ENCODE peak calls at places on chromosomes 6 and 20, in five cellular contexts. J is kidney, E is tibial nerve, Y is endothelial cell, M is GM10248. U is an unnamed sample.

GRCh38 chr20:59518881-59519706 is 85.2 kb upstream of the PHACTR3 start:
- DNase-seq in J (no peak), E (no peak), Y (peak), M (peak), U (peak)

GRCh38 chr6:159203304-159204005 is 34.3 kb downstream of the FNDC1 start:
- DNase-seq in J (no peak), E (peak), Y (no peak), M (no peak), U (no peak)

GRCh38 chr6:26187981-26188635 is 100.9 kb downstream of the HFE start:
- DNase-seq in J (peak), E (no peak), Y (no peak), M (no peak), U (no peak)

GRCh38 chr6:166296035-166296883 is 11.9 kb downstream of the PRR18 start:
- DNase-seq in J (no peak), E (no peak), Y (no peak), M (no peak), U (no peak)

GRCh38 chr6:130282234-130282995 is 59.7 kb upstream of the SAMD3 start:
- DNase-seq in J (no peak), E (no peak), Y (no peak), M (peak), U (no peak)

GRCh38 chr20:57422254-57422653 is 31.1 kb downstream of the RBM38 start:
- DNase-seq in J (no peak), E (no peak), Y (no peak), M (no peak), U (no peak)

GRCh38 chr6:76026101-76026500 is 46.4 kb downstream of the IMPG1 start:
- DNase-seq in J (no peak), E (no peak), Y (peak), M (no peak), U (no peak)

GRCh38 chr20:29326376-29327070 is 1930.9 kb upstream of the DEFB115 start:
- DNase-seq in J (peak), E (no peak), Y (no peak), M (peak), U (no peak)

GRCh38 chr6:154951400-154952200 is 43.5 kb upstream of the TIAM2 start:
- DNase-seq in J (no peak), E (no peak), Y (no peak), M (peak), U (no peak)

GRCh38 chr6:53353624-53354023 is 4.9 kb upstream of the ELOVL5 start:
- DNase-seq in J (no peak), E (no peak), Y (no peak), M (no peak), U (no peak)

GRCh38 chr6:137919512-137919823 is 52.4 kb downstream of the TNFAIP3 start:
- DNase-seq in J (no peak), E (no peak), Y (no peak), M (no peak), U (no peak)

GRCh38 chr6:84685983-84686584 is 78.3 kb downstream of the TBX18 start:
- DNase-seq in J (no peak), E (no peak), Y (no peak), M (peak), U (no peak)

GRCh38 chr6:56507517-56507916 is 135.2 kb downstream of the DST start:
- DNase-seq in J (no peak), E (no peak), Y (no peak), M (no peak), U (no peak)

GRCh38 chr6:117829594-117830319 is 77.3 kb upstream of the SLC35F1 start:
- DNase-seq in J (no peak), E (no peak), Y (peak), M (peak), U (no peak)
- TF ChIP-seq CTCF in J (peak), E (no peak), Y (peak), M (peak), U (no peak)

DNA sequence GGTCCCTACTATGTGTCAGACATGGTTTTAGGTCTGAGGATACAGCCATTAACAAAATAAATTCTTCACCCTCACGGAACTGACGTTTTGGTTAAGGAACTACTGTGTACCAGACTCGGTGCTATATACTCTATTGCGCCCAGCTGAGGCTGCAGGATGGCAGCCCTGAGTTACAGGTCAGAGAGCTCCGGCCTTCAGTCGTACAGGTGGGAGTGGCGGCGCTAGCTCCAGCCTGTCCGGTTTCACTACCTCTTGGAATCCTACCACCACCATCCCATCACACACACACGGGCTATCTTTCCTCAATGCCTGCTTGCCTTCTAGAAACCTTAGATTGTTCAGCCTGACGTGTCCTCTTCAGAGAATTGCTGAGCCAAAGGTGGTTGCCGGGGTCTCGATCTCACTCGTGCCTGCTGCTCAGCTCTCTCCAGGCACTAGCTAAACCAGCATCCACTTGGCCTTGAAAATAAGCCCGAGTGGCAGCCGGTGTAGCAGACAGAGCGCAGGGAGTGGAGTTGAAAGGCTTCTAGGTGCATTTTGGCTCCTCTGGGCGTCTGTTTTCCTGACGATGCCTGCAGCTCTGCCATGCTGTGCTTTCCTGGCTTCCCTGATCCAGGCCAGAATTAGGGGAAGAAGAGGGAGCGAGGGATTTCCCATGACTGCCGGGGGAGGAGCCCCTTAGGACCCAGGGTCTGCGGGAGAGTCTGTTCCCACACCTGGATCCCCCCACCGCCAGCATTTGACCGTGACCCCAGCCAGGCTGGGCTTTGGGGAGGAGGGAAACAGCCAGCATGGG is 1.1 kb upstream of the TCF15 start:
- DNase-seq in J (no peak), E (no peak), Y (no peak), M (no peak), U (no peak)
- TF ChIP-seq CTCF in J (no peak), E (no peak), Y (no peak), M (no peak), U (no peak)

GRCh38 chr6:126033696-126034095 is 47.4 kb downstream of the TRMT11 start:
- DNase-seq in J (no peak), E (peak), Y (peak), M (peak), U (no peak)
- TF ChIP-seq CTCF in J (peak), E (peak), Y (peak), M (peak), U (peak)

GRCh38 chr20:63280929-63281545 is 8.4 kb downstream of the ARFGAP1 start:
- DNase-seq in J (no peak), E (no peak), Y (no peak), M (no peak), U (no peak)
- TF ChIP-seq CTCF in J (no peak), E (no peak), Y (no peak), M (no peak), U (no peak)

GRCh38 chr6:151762817-151763216 is 44.7 kb upstream of the ESR1 start:
- DNase-seq in J (no peak), E (no peak), Y (no peak), M (no peak), U (no peak)

GRCh38 chr6:151760486-151760885 is 47.0 kb upstream of the ESR1 start:
- DNase-seq in J (no peak), E (no peak), Y (no peak), M (no peak), U (no peak)

GRCh38 chr6:151765444-151765886 is 42.0 kb upstream of the ESR1 start:
- DNase-seq in J (no peak), E (peak), Y (peak), M (peak), U (peak)

GRCh38 chr6:151763938-151764680 is 43.4 kb upstream of the ESR1 start:
- DNase-seq in J (peak), E (peak), Y (peak), M (peak), U (peak)

GRCh38 chr6:151763303-151763702 is 44.2 kb upstream of the ESR1 start:
- DNase-seq in J (no peak), E (peak), Y (no peak), M (no peak), U (peak)
- TF ChIP-seq CTCF in J (no peak), E (peak), Y (peak), M (no peak), U (no peak)

GRCh38 chr6:150320450-150320849 is 48.4 kb upstream of the IYD start:
- DNase-seq in J (no peak), E (peak), Y (no peak), M (no peak), U (peak)
- TF ChIP-seq CTCF in J (no peak), E (no peak), Y (no peak), M (no peak), U (no peak)

GRCh38 chr20:54021446-54022235 is 48.8 kb downstream of the BCAS1 start:
- DNase-seq in J (no peak), E (no peak), Y (no peak), M (no peak), U (no peak)

GRCh38 chr20:54019127-54019526 is 51.3 kb downstream of the BCAS1 start:
- DNase-seq in J (no peak), E (no peak), Y (no peak), M (no peak), U (no peak)

GRCh38 chr20:54020348-54020747 is 50.0 kb downstream of the BCAS1 start:
- DNase-seq in J (no peak), E (no peak), Y (no peak), M (no peak), U (no peak)

GRCh38 chr20:54019585-54019984 is 50.8 kb downstream of the BCAS1 start:
- DNase-seq in J (no peak), E (no peak), Y (no peak), M (no peak), U (no peak)

GRCh38 chr20:54020868-54021267 is 49.5 kb downstream of the BCAS1 start:
- DNase-seq in J (no peak), E (no peak), Y (no peak), M (no peak), U (no peak)
- TF ChIP-seq CTCF in J (no peak), E (no peak), Y (no peak), M (no peak), U (no peak)

DNA sequence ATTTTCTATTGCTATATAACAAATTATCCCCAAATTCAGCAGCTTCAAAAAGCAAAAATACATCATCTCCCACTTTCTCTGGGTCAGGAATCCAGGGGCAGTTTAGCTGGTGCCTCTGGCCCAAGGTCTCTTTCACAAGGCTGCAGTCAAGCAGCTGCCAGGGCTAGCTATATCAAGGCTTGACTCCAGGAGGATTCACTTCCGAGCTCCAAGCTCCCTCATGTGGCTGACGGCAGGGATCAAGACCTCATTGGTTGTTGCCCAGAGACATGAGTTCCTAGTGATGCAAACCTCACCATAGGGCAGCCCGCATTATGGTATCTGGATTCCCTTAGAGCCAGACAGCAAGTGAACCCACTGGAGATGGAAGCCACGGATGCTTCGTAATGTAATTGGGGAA is 1.3 kb upstream of the VNN1 start:
- DNase-seq in J (peak), E (no peak), Y (peak), M (no peak), U (no peak)
- TF ChIP-seq CTCF in J (peak), E (peak), Y (no peak), M (no peak), U (no peak)

GRCh38 chr6:163149535-163149848 is 265.0 kb upstream of the QKI start:
- DNase-seq in J (peak), E (no peak), Y (no peak), M (no peak), U (no peak)

GRCh38 chr6:163146036-163146435 is 268.5 kb upstream of the QKI start:
- DNase-seq in J (no peak), E (no peak), Y (no peak), M (no peak), U (no peak)

GRCh38 chr6:163147988-163148387 is 266.5 kb upstream of the QKI start:
- DNase-seq in J (no peak), E (no peak), Y (no peak), M (no peak), U (no peak)

GRCh38 chr6:163151212-163151611 is 263.3 kb upstream of the QKI start:
- DNase-seq in J (no peak), E (no peak), Y (no peak), M (no peak), U (no peak)

GRCh38 chr6:163148781-163149534 is 265.6 kb upstream of the QKI start:
- DNase-seq in J (peak), E (no peak), Y (no peak), M (no peak), U (no peak)
- TF ChIP-seq CTCF in J (no peak), E (no peak), Y (no peak), M (no peak), U (no peak)

GRCh38 chr20:48189177-48189576 is 403.9 kb upstream of the SULF2 start:
- DNase-seq in J (no peak), E (no peak), Y (no peak), M (peak), U (no peak)
- TF ChIP-seq CTCF in J (no peak), E (no peak), Y (no peak), M (peak), U (no peak)